ENCODE peak calls at places on chromosome 4, in seven cellular contexts. S, P, C, H, U, G and D are unnamed samples.

GRCh38 chr4:53601251-53601764 is 10.0 kb upstream of the LNX1 start:
- DNase-seq in G (no peak), U (peak), C (no peak), P (peak), S (no peak), H (no peak), D (no peak)

GRCh38 chr4:137664055-137664405 is 131.7 kb upstream of the PCDH18 start:
- DNase-seq in H (no peak), P (peak), G (no peak), C (no peak), U (no peak), S (peak), D (no peak)

GRCh38 chr4:212438-213174 is 88.3 kb downstream of the ZNF718 start:
- DNase-seq in U (peak), P (no peak), C (no peak), H (no peak), G (peak), S (peak), D (peak)

GRCh38 chr4:129095811-129096454 is at the start of gene C4orf33:
- DNase-seq in P (no peak), U (peak), S (no peak), C (peak), G (peak), H (peak), D (peak)

GRCh38 chr4:176400816-176401461 is 81.2 kb downstream of the SPCS3 start:
- DNase-seq in G (no peak), H (no peak), S (no peak), U (no peak), P (no peak), C (no peak), D (no peak)

GRCh38 chr4:7799306-7799705 is 140.4 kb downstream of the AFAP1 start:
- DNase-seq in S (no peak), U (no peak), H (no peak), P (no peak), C (no peak), G (no peak), D (no peak)

GRCh38 chr4:86977621-86978184 is 42.9 kb downstream of the AFF1 start:
- DNase-seq in U (no peak), P (no peak), C (no peak), S (no peak), G (peak), H (no peak), D (no peak)

GRCh38 chr4:118834070-118834469 is 1.9 kb downstream of the SEC24D start:
- DNase-seq in P (no peak), H (no peak), G (no peak), C (no peak), S (no peak), U (no peak), D (no peak)

GRCh38 chr4:76892601-76893000 is 5.3 kb downstream of the SOWAHB start:
- DNase-seq in H (no peak), G (no peak), S (no peak), P (no peak), C (no peak), U (no peak), D (no peak)

GRCh38 chr4:113901994-113902787 is 77.3 kb downstream of the ARSJ start:
- DNase-seq in G (peak), P (peak), U (no peak), H (peak), C (no peak), S (no peak), D (no peak)

GRCh38 chr4:119165767-119166166 is 30.1 kb downstream of the MYOZ2 start:
- DNase-seq in G (no peak), S (no peak), U (no peak), C (no peak), P (no peak), H (no peak), D (no peak)

GRCh38 chr4:35228318-35228717 is 1016.0 kb downstream of the ARAP2 start:
- DNase-seq in G (no peak), S (no peak), H (no peak), U (no peak), C (no peak), P (no peak), D (no peak)

GRCh38 chr4:52825311-52826090 is 36.6 kb upstream of the RASL11B start:
- DNase-seq in S (no peak), C (no peak), H (no peak), P (no peak), G (peak), U (no peak), D (no peak)

GRCh38 chr4:134024251-134024650 is 177.3 kb downstream of the PABPC4L start:
- DNase-seq in G (no peak), C (no peak), H (no peak), S (no peak), P (peak), U (no peak), D (no peak)

GRCh38 chr4:78776729-78777555 is 792 bp downstream of the BMP2K start:
- DNase-seq in S (no peak), U (peak), C (peak), H (peak), P (peak), G (peak), D (no peak)